ENCODE peak calls at places on chromosomes 1 and 21, in ten cellular contexts. T, L, V, Q, R, G, O, C, X and N are unnamed samples.

GRCh38 chr1:203464226-203464625 is 11.4 kb upstream of the PRELP start:
- DNase-seq in G (peak), C (no peak), L (no peak), Q (no peak), T (no peak), X (no peak), O (no peak), V (no peak), R (no peak), N (no peak)

GRCh38 chr1:15685820-15686219 is 1.7 kb downstream of the PLEKHM2 start:
- DNase-seq in R (no peak), V (no peak), T (no peak), G (no peak), Q (no peak), L (no peak), X (no peak), O (no peak), C (no peak), N (no peak)

GRCh38 chr1:27726173-27726793 is 522 bp downstream of the FAM76A start:
- DNase-seq in C (no peak), R (no peak), G (peak), L (no peak), Q (no peak), X (peak), T (peak), O (peak), V (peak), N (no peak)

GRCh38 chr1:9249534-9250335 is 15.2 kb downstream of the H6PD start:
- DNase-seq in Q (no peak), X (no peak), O (peak), R (no peak), L (no peak), V (peak), T (peak), C (no peak), G (peak), N (no peak)

GRCh38 chr1:9882296-9882944 is 27.6 kb downstream of the CTNNBIP1 start:
- DNase-seq in O (no peak), Q (no peak), V (no peak), R (no peak), C (no peak), T (no peak), L (no peak), G (no peak), X (peak), N (no peak)

GRCh38 chr1:161935264-161935663 is 88.4 kb downstream of the OLFML2B start:
- DNase-seq in C (no peak), X (no peak), T (no peak), Q (no peak), O (no peak), V (no peak), L (no peak), G (no peak), R (no peak), N (no peak)

GRCh38 chr1:207822602-207823451 is 71.0 kb downstream of the CD46 start:
- DNase-seq in T (peak), O (peak), G (peak), Q (no peak), L (no peak), C (peak), X (peak), V (no peak), R (no peak), N (peak)

GRCh38 chr1:90708236-90708786 is 8.8 kb downstream of the BARHL2 start:
- DNase-seq in T (no peak), V (no peak), G (no peak), X (no peak), L (no peak), R (no peak), O (no peak), C (no peak), Q (no peak), N (no peak)

GRCh38 chr1:182262425-182262824 is 129.2 kb downstream of the GLUL start:
- DNase-seq in X (no peak), V (no peak), L (no peak), C (no peak), Q (no peak), G (no peak), R (no peak), O (no peak), T (no peak), N (no peak)

GRCh38 chr1:203290261-203291089 is 14.8 kb upstream of the BTG2 start:
- DNase-seq in X (peak), R (no peak), O (peak), Q (peak), T (peak), C (peak), V (peak), G (peak), L (no peak), N (peak)

GRCh38 chr1:7401814-7402547 is 369.1 kb upstream of the VAMP3 start:
- DNase-seq in G (no peak), R (peak), O (peak), V (peak), X (no peak), L (peak), T (peak), Q (no peak), C (no peak), N (no peak)

GRCh38 chr1:30407030-30407861 is 316.1 kb downstream of the MATN1 start:
- DNase-seq in V (no peak), G (no peak), T (no peak), C (no peak), R (no peak), O (peak), L (no peak), Q (no peak), X (no peak), N (peak)

GRCh38 chr1:239675735-239676134 is 289.4 kb downstream of the CHRM3 start:
- DNase-seq in Q (no peak), V (no peak), R (no peak), L (no peak), T (no peak), C (no peak), X (no peak), O (no peak), G (no peak), N (no peak)

GRCh38 chr1:24878775-24879742 is 51.0 kb downstream of the RUNX3 start:
- DNase-seq in C (no peak), V (no peak), G (no peak), O (no peak), Q (no peak), X (no peak), R (peak), L (no peak), T (no peak), N (no peak)

GRCh38 chr1:43620956-43621355 is 29.0 kb upstream of the KDM4A start:
- DNase-seq in Q (no peak), C (no peak), G (no peak), R (no peak), T (no peak), V (no peak), L (no peak), X (no peak), O (no peak), N (no peak)

GRCh38 chr1:219090618-219091017 is 83.1 kb upstream of the LYPLAL1 start:
- DNase-seq in T (no peak), Q (no peak), O (no peak), R (no peak), C (no peak), V (no peak), X (no peak), G (no peak), L (no peak), N (no peak)

GRCh38 chr1:159005676-159006075 is 4.0 kb upstream of the IFI16 start:
- DNase-seq in T (no peak), C (no peak), L (no peak), O (peak), V (no peak), G (no peak), R (no peak), Q (no peak), X (no peak), N (no peak)

GRCh38 chr21:32256873-32257620 is 21.8 kb downstream of the MIS18A start:
- DNase-seq in V (no peak), T (peak), O (no peak), C (no peak), R (peak), L (peak), G (peak), X (no peak), Q (peak), N (peak)

GRCh38 chr21:43712268-43712942 is 6.5 kb upstream of the PDXK start:
- DNase-seq in Q (no peak), C (no peak), T (peak), V (no peak), L (no peak), R (no peak), X (no peak), O (peak), G (no peak), N (no peak)

GRCh38 chr1:147641695-147642592 is 28.4 kb downstream of the ACP6 start:
- DNase-seq in G (peak), O (no peak), Q (no peak), R (peak), L (no peak), V (peak), T (peak), C (no peak), X (peak), N (no peak)

GRCh38 chr1:170114916-170115315 is 30.8 kb upstream of the NTMT2 start:
- DNase-seq in V (no peak), X (no peak), G (no peak), T (no peak), Q (no peak), L (no peak), O (no peak), C (no peak), R (no peak), N (no peak)

GRCh38 chr1:189149547-189150375 is 1327.9 kb downstream of the BRINP3 start:
- DNase-seq in V (no peak), L (no peak), X (no peak), Q (no peak), O (peak), G (no peak), C (no peak), R (no peak), T (peak), N (no peak)

GRCh38 chr1:206001476-206001888 is 1.7 kb downstream of the RAB7B start:
- DNase-seq in C (no peak), O (peak), L (no peak), V (no peak), Q (no peak), G (peak), R (peak), X (no peak), T (peak), N (peak)

GRCh38 chr1:48000883-48001282 is 3.7 kb upstream of the TRABD2B start:
- DNase-seq in O (peak), T (no peak), R (no peak), Q (no peak), V (no peak), C (no peak), G (no peak), X (no peak), L (no peak), N (peak)

GRCh38 chr1:161266096-161266679 is 7.6 kb downstream of the PCP4L1 start:
- DNase-seq in C (no peak), R (no peak), Q (no peak), X (no peak), O (no peak), G (no peak), L (no peak), T (no peak), V (no peak), N (no peak)

GRCh38 chr1:16126160-16126559 is 29.7 kb downstream of the EPHA2 start:
- DNase-seq in X (no peak), O (no peak), Q (no peak), C (no peak), G (no peak), V (no peak), R (no peak), L (no peak), T (no peak), N (no peak)

GRCh38 chr1:244654284-244655038 is 1.5 kb downstream of the DESI2 start:
- DNase-seq in O (no peak), Q (no peak), C (no peak), T (no peak), R (no peak), V (no peak), G (no peak), X (no peak), L (no peak), N (no peak)

GRCh38 chr1:110130113-110130591 is 17.9 kb downstream of the UBL4B start:
- DNase-seq in T (no peak), L (no peak), Q (no peak), C (peak), G (peak), X (no peak), R (no peak), O (peak), V (no peak), N (no peak)

GRCh38 chr1:20636785-20637347 is 3.6 kb downstream of the PINK1 start:
- DNase-seq in T (no peak), R (no peak), L (no peak), O (no peak), C (no peak), G (no peak), Q (no peak), X (no peak), V (no peak), N (no peak)

GRCh38 chr1:171389176-171389575 is 75.2 kb downstream of the FMO4 start:
- DNase-seq in L (no peak), X (no peak), R (no peak), V (no peak), G (no peak), O (no peak), T (no peak), C (no peak), Q (no peak), N (no peak)

GRCh38 chr1:60903591-60903990 is 178.8 kb upstream of the NFIA start:
- DNase-seq in G (peak), X (no peak), O (no peak), Q (peak), L (no peak), T (no peak), R (peak), V (no peak), C (no peak), N (no peak)

GRCh38 chr1:77888071-77888428 is 374 bp upstream of the NEXN start:
- DNase-seq in V (no peak), Q (no peak), C (no peak), X (no peak), T (peak), R (peak), G (no peak), O (no peak), L (no peak), N (no peak)